ENCODE peak calls at places on chromosome 1, in four cellular contexts. V is EH, A is AG04450, N is NCI-H1092. M is an unnamed sample.

GRCh38 chr1:94858276-94858675 is 38.1 kb downstream of the SLC44A3 start:
- DNase-seq in V (peak), A (no peak), N (no peak), M (no peak)

GRCh38 chr1:31707711-31708110 is 3.9 kb upstream of the COL16A1 start:
- DNase-seq in V (peak), A (no peak), N (no peak), M (no peak)

GRCh38 chr1:186212574-186213224 is 162.4 kb downstream of the TPR start:
- DNase-seq in V (peak), A (peak), N (peak), M (peak)

GRCh38 chr1:66492424-66492823 is 41.5 kb upstream of the SGIP1 start:
- DNase-seq in V (peak), A (no peak), N (no peak), M (no peak)

GRCh38 chr1:23444104-23444533 is 19.6 kb upstream of the TCEA3 start:
- DNase-seq in V (peak), A (peak), N (no peak), M (no peak)

GRCh38 chr1:197469620-197470210 is 201.7 kb downstream of the CRB1 start:
- DNase-seq in V (no peak), A (no peak), N (no peak), M (no peak)

GRCh38 chr1:23224721-23225648 is 7.7 kb upstream of the HTR1D start:
- DNase-seq in V (peak), A (no peak), N (no peak), M (no peak)

GRCh38 chr1:55702064-55702463 is 486.9 kb upstream of the USP24 start:
- DNase-seq in V (no peak), A (no peak), N (no peak), M (no peak)

GRCh38 chr1:165512817-165513216 is 31.0 kb upstream of the LRRC52 start:
- DNase-seq in V (no peak), A (no peak), N (no peak), M (no peak)

GRCh38 chr1:205229399-205229861 is 1.7 kb downstream of the TMCC2 start:
- DNase-seq in V (peak), A (no peak), N (peak), M (peak)

GRCh38 chr1:21034725-21035628 is 141.7 kb downstream of the EIF4G3 start:
- DNase-seq in V (no peak), A (no peak), N (peak), M (no peak)

GRCh38 chr1:64624446-64624766 is 120.5 kb upstream of the RAVER2 start:
- DNase-seq in V (peak), A (no peak), N (peak), M (no peak)

GRCh38 chr1:100882622-100883186 is 11.9 kb downstream of the EXTL2 start:
- DNase-seq in V (no peak), A (no peak), N (no peak), M (no peak)

GRCh38 chr1:201816309-201816849 is 12.6 kb upstream of the IPO9 start:
- DNase-seq in V (no peak), A (no peak), N (no peak), M (no peak)

GRCh38 chr1:153465728-153466625 is 5.5 kb upstream of the S100A7 start:
- DNase-seq in V (peak), A (no peak), N (no peak), M (no peak)

GRCh38 chr1:94772230-94772641 is 47.9 kb upstream of the SLC44A3 start:
- DNase-seq in V (peak), A (no peak), N (no peak), M (no peak)

GRCh38 chr1:1291611-1292441 is 11.6 kb downstream of the SCNN1D start:
- DNase-seq in V (peak), A (no peak), N (peak), M (no peak)

GRCh38 chr1:155942578-155943141 is 1.2 kb downstream of the RXFP4 start:
- DNase-seq in V (peak), A (no peak), N (no peak), M (no peak)

GRCh38 chr1:6688757-6689156 is 12.9 kb downstream of the DNAJC11 start:
- DNase-seq in V (no peak), A (no peak), N (no peak), M (no peak)

GRCh38 chr1:152626688-152627087 is 3.8 kb upstream of the LCE3A start:
- DNase-seq in V (no peak), A (no peak), N (no peak), M (no peak)

GRCh38 chr1:203538726-203539125 is 44.8 kb downstream of the OPTC start:
- DNase-seq in V (no peak), A (no peak), N (no peak), M (no peak)

GRCh38 chr1:118154220-118154619 is 30.8 kb downstream of the SPAG17 start:
- DNase-seq in V (peak), A (no peak), N (no peak), M (no peak)

M was measured in NCI-H2107.